ENCODE peak calls at places on chromosomes 4 and X, in ten cellular contexts. H is HCT116, Y is GM23248, Z is hepatocyte, N is PC-3, D is MM.1S, X is PC-9, M is SK-N-SH, J is Karpas-422, R is GM23338. I is an unnamed sample.

GRCh38 chrX:1108451-1109445 is 103.7 kb downstream of the CRLF2 start:
- DNase-seq in H (no peak), Y (no peak), Z (no peak), N (no peak), D (no peak), X (no peak), M (no peak), J (no peak), R (peak; percentile 74), I (no peak)

GRCh38 chrX:9745417-9746115 is 20.1 kb downstream of the GPR143 start:
- DNase-seq in H (no peak), Y (peak; percentile 6), Z (no peak), N (no peak), D (no peak), X (no peak), M (no peak), J (no peak), R (no peak), I (peak; percentile 22)

GRCh38 chrX:38055170-38055847 is 49.0 kb downstream of the SYTL5 start:
- DNase-seq in H (no peak), Y (peak; percentile 43), Z (no peak), N (peak; percentile 73), D (no peak), X (no peak), M (no peak), J (no peak), R (no peak), I (no peak)

GRCh38 chr4:119536572-119537528 is 91.8 kb downstream of the PDE5A start:
- DNase-seq in H (no peak), Y (peak; percentile 64), Z (no peak), N (peak; percentile 5), D (no peak), X (no peak), M (no peak), J (no peak), R (no peak), I (no peak)

GRCh38 chr4:140556372-140557085 is 12.2 kb downstream of the UCP1 start:
- DNase-seq in H (no peak), Y (no peak), Z (no peak), N (no peak), D (peak; percentile 87), X (no peak), M (no peak), J (no peak), R (peak; percentile 30), I (peak; percentile 13)

GRCh38 chr4:23878912-23879732 is 10.7 kb downstream of the PPARGC1A start:
- DNase-seq in H (no peak), Y (no peak), Z (peak; percentile 30), N (no peak), D (no peak), X (no peak), M (no peak), J (no peak), R (peak; percentile 21), I (no peak)

GRCh38 chr4:117331817-117332216 is 246.4 kb upstream of the TRAM1L1 start:
- DNase-seq in H (no peak), Y (no peak), Z (no peak), N (no peak), D (no peak), X (no peak), M (no peak), J (no peak), R (no peak), I (no peak)

GRCh38 chrX:48616575-48616974 is 19.3 kb downstream of the WDR13 start:
- DNase-seq in H (no peak), Y (no peak), Z (no peak), N (no peak), D (no peak), X (peak; percentile 36), M (no peak), J (no peak), R (peak; percentile 53), I (no peak)

GRCh38 chrX:78199851-78200250 is 60.4 kb upstream of the TAF9B start:
- DNase-seq in H (peak; percentile 8), Y (peak; percentile 26), Z (peak; percentile 16), N (peak; percentile 67), D (peak; percentile 36), X (peak; percentile 28), M (peak; percentile 43), J (peak; percentile 71), R (peak; percentile 3), I (peak; percentile 24)

GRCh38 chrX:69305333-69306062 is 140.2 kb upstream of the PJA1 start:
- DNase-seq in H (no peak), Y (peak; percentile 41), Z (no peak), N (no peak), D (no peak), X (no peak), M (no peak), J (no peak), R (peak; percentile 82), I (no peak)

GRCh38 chrX:69268637-69269036 is 103.4 kb upstream of the PJA1 start:
- DNase-seq in H (no peak), Y (no peak), Z (no peak), N (peak; percentile 35), D (no peak), X (no peak), M (no peak), J (no peak), R (no peak), I (no peak)

DNA sequence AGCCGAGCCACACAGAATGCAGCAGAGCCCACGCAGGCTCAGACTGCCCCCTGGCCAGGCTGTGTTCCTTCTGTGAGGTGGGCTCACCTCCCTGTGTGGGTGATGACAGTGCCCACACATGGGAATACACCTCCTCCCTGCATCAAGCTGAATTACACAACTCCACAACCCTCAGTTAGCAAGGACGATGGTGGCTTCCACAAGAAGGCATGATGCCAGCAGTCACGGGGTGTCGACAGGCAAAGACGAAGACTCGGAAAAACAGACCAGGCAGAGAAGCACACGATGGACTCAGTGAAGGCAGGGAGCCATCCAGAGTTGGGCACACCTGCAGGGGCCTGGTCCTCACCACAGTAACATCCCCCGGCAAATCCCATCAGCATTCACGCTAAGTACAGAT is 12.1 kb downstream of the LETM1 start:
- DNase-seq in H (no peak), Y (peak; percentile 47), Z (no peak), N (no peak), D (no peak), X (no peak), M (no peak), J (no peak), R (no peak), I (no peak)
- H4K20me1 ChIP-seq in H (no peaks in the 10 kb centered on the region), Y (no peaks in the 10 kb centered on the region), Z (peaks cover 7% of the 10 kb centered on the region), N (peaks cover 6% of the 10 kb centered on the region), D (no peaks in the 10 kb centered on the region), X (peaks cover 19% of the 10 kb centered on the region), M (peaks cover 10% of the 10 kb centered on the region), J (no peaks in the 10 kb centered on the region), R (peaks cover 13% of the 10 kb centered on the region), I (no peaks in the 10 kb centered on the region)

GRCh38 chr4:146763560-146763959 is 124.9 kb downstream of the POU4F2 start:
- DNase-seq in H (no peak), Y (no peak), Z (no peak), N (no peak), D (no peak), X (no peak), M (no peak), J (no peak), R (no peak), I (no peak)
- H3K9me2 ChIP-seq in H (no peaks in the 10 kb centered on the region), Y (no peaks in the 10 kb centered on the region), Z (no peaks in the 10 kb centered on the region), N (no peaks in the 10 kb centered on the region), D (no peaks in the 10 kb centered on the region), X (no peaks in the 10 kb centered on the region), M (no peaks in the 10 kb centered on the region), J (no peaks in the 10 kb centered on the region), R (no peaks in the 10 kb centered on the region), I (no peaks in the 10 kb centered on the region)

DNA sequence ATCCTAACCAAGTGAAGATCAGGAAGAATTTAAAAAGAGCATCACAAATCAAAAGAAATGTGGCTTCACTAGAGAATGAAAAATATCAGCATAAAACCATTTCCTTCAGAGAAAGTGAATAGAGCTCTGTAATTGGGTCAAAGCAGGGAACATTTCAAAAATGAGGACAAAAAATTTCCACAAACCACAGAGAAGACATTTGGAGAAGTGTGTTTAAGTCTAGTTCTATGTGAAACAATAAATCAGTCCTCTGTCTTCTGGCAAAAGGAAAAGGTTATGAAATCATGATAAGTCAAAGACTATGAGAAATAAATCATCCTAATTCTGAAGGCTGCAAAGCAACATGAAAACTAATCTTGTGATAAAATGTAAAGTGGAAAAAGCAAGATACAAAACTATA is 27.9 kb downstream of the SMPX start:
- DNase-seq in H (no peak), Y (no peak), Z (no peak), N (no peak), D (no peak), X (no peak), M (no peak), J (no peak), R (no peak), I (no peak)
- H4K20me1 ChIP-seq in H (no peaks in the 10 kb centered on the region), Y (no peaks in the 10 kb centered on the region), Z (no peaks in the 10 kb centered on the region), N (no peaks in the 10 kb centered on the region), D (no peaks in the 10 kb centered on the region), X (no peaks in the 10 kb centered on the region), M (no peaks in the 10 kb centered on the region), J (no peaks in the 10 kb centered on the region), R (no peaks in the 10 kb centered on the region), I (no peaks in the 10 kb centered on the region)

DNA sequence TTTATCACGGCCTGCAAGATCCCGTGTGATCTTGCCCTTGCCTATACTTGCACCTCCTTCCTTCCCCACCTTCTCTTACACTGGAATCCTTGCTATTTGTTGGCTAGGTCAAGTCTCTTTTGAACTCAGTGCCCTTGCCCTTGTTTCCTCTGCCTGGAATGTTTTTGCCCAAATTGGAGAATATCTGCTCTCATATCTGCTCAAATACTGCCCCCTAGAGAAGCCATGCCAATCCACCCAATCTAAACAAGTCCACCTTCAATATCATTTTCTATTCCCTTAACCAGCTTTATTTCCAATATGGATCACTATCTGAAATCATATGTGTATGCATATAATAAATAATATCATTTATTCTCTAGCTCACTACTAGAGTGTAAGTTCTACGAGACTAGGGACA is 1044.2 kb upstream of the FTHL17 start:
- DNase-seq in H (no peak), Y (no peak), Z (no peak), N (no peak), D (no peak), X (no peak), M (no peak), J (peak; percentile 39), R (peak; percentile 25), I (no peak)
- H3K9me2 ChIP-seq in H (no peaks in the 10 kb centered on the region), Y (no peaks in the 10 kb centered on the region), Z (no peaks in the 10 kb centered on the region), N (no peaks in the 10 kb centered on the region), D (no peaks in the 10 kb centered on the region), X (no peaks in the 10 kb centered on the region), M (no peaks in the 10 kb centered on the region), J (no peaks in the 10 kb centered on the region), R (no peaks in the 10 kb centered on the region), I (no peaks in the 10 kb centered on the region)

GRCh38 chrX:2712890-2713860 is 22.1 kb downstream of the CD99 start:
- DNase-seq in H (no peak), Y (no peak), Z (no peak), N (no peak), D (no peak), X (no peak), M (no peak), J (no peak), R (no peak), I (peak; percentile 80)
- H4K20me1 ChIP-seq in H (no peaks in the 10 kb centered on the region), Y (peaks cover 16% of the 10 kb centered on the region), Z (peaks cover 19% of the 10 kb centered on the region), N (no peaks in the 10 kb centered on the region), D (no peaks in the 10 kb centered on the region), X (no peaks in the 10 kb centered on the region), M (peaks cover 27% of the 10 kb centered on the region), J (no peaks in the 10 kb centered on the region), R (no peaks in the 10 kb centered on the region), I (no peaks in the 10 kb centered on the region)

GRCh38 chrX:31543565-31544125 is 471.8 kb upstream of the FTHL17 start:
- DNase-seq in H (no peak), Y (no peak), Z (no peak), N (no peak), D (no peak), X (no peak), M (no peak), J (no peak), R (no peak), I (no peak)
- H3K9me2 ChIP-seq in H (no peaks in the 10 kb centered on the region), Y (no peaks in the 10 kb centered on the region), Z (no peaks in the 10 kb centered on the region), N (no peaks in the 10 kb centered on the region), D (no peaks in the 10 kb centered on the region), X (no peaks in the 10 kb centered on the region), M (no peaks in the 10 kb centered on the region), J (no peaks in the 10 kb centered on the region), R (no peaks in the 10 kb centered on the region), I (no peaks in the 10 kb centered on the region)

I was measured in OCI-LY7.